ENCODE peak calls at places on chromosomes 1 and 21, in eight cellular contexts. N is astrocyte of the spinal cord, F is fibroblast of pulmonary artery, M is heart right ventricle, W is Peyer's patch, P is tibial artery, X is lower leg skin, Q is PC-3. Y is an unnamed sample.

GRCh38 chr1:156664046-156664948 is 12.9 kb downstream of the NES start:
- DNase-seq in P (no peak), Q (no peak), X (no peak), M (no peak), W (no peak), N (no peak), F (no peak), Y (no peak)

GRCh38 chr1:93588206-93588605 is 93.4 kb downstream of the BCAR3 start:
- DNase-seq in F (peak), N (peak), M (no peak), W (no peak), X (no peak), Q (no peak), P (no peak), Y (no peak)

GRCh38 chr1:195754874-195755273 is 853.4 kb downstream of the KCNT2 start:
- DNase-seq in P (no peak), M (no peak), X (no peak), F (peak), N (peak), Q (no peak), W (no peak), Y (no peak)

GRCh38 chr1:48439380-48439779 is 32.6 kb downstream of the SPATA6 start:
- DNase-seq in F (no peak), P (no peak), Q (no peak), N (no peak), X (no peak), W (no peak), M (no peak), Y (no peak)

GRCh38 chr1:66556161-66556611 is 22.2 kb downstream of the SGIP1 start:
- DNase-seq in W (no peak), N (no peak), X (no peak), P (no peak), F (no peak), Q (no peak), M (no peak), Y (no peak)

GRCh38 chr1:230292739-230293720 is 133.1 kb downstream of the PGBD5 start:
- DNase-seq in F (no peak), P (peak), W (no peak), X (no peak), Q (no peak), N (no peak), M (no peak), Y (no peak)

GRCh38 chr1:164630626-164631396 is 71.8 kb downstream of the PBX1 start:
- DNase-seq in F (no peak), M (no peak), X (no peak), P (no peak), N (no peak), W (no peak), Q (no peak), Y (no peak)

GRCh38 chr1:47578862-47579419 is 141.1 kb downstream of the FOXD2 start:
- DNase-seq in F (no peak), Q (no peak), N (no peak), M (no peak), W (peak), P (peak), X (peak), Y (no peak)

GRCh38 chr1:248822148-248823032 is 3.3 kb downstream of the SH3BP5L start:
- DNase-seq in F (no peak), Q (peak), W (no peak), P (peak), N (no peak), X (peak), M (no peak), Y (peak)

GRCh38 chr21:41559658-41560599 is 52.0 kb upstream of the TMPRSS2 start:
- DNase-seq in N (peak), X (no peak), W (no peak), M (no peak), P (no peak), F (peak), Q (no peak), Y (no peak)

GRCh38 chr1:240271081-240271480 is 179.4 kb downstream of the FMN2 start:
- DNase-seq in W (no peak), N (no peak), P (no peak), M (no peak), F (no peak), X (no peak), Q (no peak), Y (no peak)

GRCh38 chr1:87787551-87787950 is 458.9 kb downstream of the LMO4 start:
- DNase-seq in F (no peak), W (no peak), M (no peak), Q (peak), X (no peak), N (peak), P (no peak), Y (no peak)

GRCh38 chr1:229064320-229064908 is 206.5 kb upstream of the RAB4A start:
- DNase-seq in X (no peak), N (no peak), W (no peak), F (peak), M (no peak), Q (peak), P (no peak), Y (no peak)

GRCh38 chr1:9340172-9340854 is 47.6 kb downstream of the SPSB1 start:
- DNase-seq in F (no peak), P (no peak), Q (no peak), X (no peak), N (peak), W (no peak), M (no peak), Y (no peak)

GRCh38 chr1:6130036-6130435 is 50.1 kb downstream of the CHD5 start:
- DNase-seq in N (no peak), X (no peak), Q (no peak), P (no peak), F (no peak), W (peak), M (peak), Y (no peak)

GRCh38 chr1:69315823-69316222 is 251.9 kb upstream of the LRRC7 start:
- DNase-seq in F (no peak), P (no peak), W (no peak), Q (no peak), M (no peak), X (no peak), N (no peak), Y (no peak)

GRCh38 chr21:27580276-27580675 is 613.4 kb upstream of the ADAMTS5 start:
- DNase-seq in X (no peak), P (no peak), M (no peak), F (peak), W (no peak), N (peak), Q (peak), Y (no peak)

GRCh38 chr1:31587720-31588423 is 11.6 kb downstream of the TINAGL1 start:
- DNase-seq in F (peak), X (peak), N (no peak), W (peak), M (peak), P (peak), Q (peak), Y (peak)

GRCh38 chr21:45486443-45487160 is 55.6 kb downstream of the SLC19A1 start:
- DNase-seq in F (no peak), X (no peak), N (no peak), P (no peak), W (no peak), Q (no peak), M (peak), Y (no peak)

GRCh38 chr1:229980009-229980408 is 87.0 kb upstream of the GALNT2 start:
- DNase-seq in P (no peak), W (no peak), F (peak), N (peak), X (no peak), Q (peak), M (no peak), Y (no peak)

GRCh38 chr1:10070206-10070605 is 37.4 kb downstream of the UBE4B start:
- DNase-seq in W (no peak), F (no peak), M (no peak), X (peak), P (no peak), N (no peak), Q (no peak), Y (no peak)

GRCh38 chr1:113905435-113905861 is 322 bp downstream of the DCLRE1B start:
- DNase-seq in X (no peak), W (no peak), M (no peak), F (no peak), P (no peak), Q (peak), N (no peak), Y (no peak)

GRCh38 chr1:157992031-157992568 is 1.3 kb upstream of the KIRREL1 start:
- DNase-seq in X (peak), W (peak), P (peak), F (peak), Q (peak), M (peak), N (peak), Y (peak)

GRCh38 chr1:55141295-55141893 is 73.8 kb downstream of the USP24 start:
- DNase-seq in N (no peak), M (no peak), X (no peak), Q (no peak), P (no peak), F (no peak), W (no peak), Y (no peak)

GRCh38 chr21:42568834-42569731 is 55.4 kb downstream of the SLC37A1 start:
- DNase-seq in F (no peak), Q (no peak), M (no peak), P (peak), X (peak), W (peak), N (no peak), Y (peak)

GRCh38 chr1:189180057-189180456 is 1297.6 kb downstream of the BRINP3 start:
- DNase-seq in F (peak), Q (no peak), W (no peak), N (no peak), M (no peak), P (no peak), X (no peak), Y (no peak)

DNA sequence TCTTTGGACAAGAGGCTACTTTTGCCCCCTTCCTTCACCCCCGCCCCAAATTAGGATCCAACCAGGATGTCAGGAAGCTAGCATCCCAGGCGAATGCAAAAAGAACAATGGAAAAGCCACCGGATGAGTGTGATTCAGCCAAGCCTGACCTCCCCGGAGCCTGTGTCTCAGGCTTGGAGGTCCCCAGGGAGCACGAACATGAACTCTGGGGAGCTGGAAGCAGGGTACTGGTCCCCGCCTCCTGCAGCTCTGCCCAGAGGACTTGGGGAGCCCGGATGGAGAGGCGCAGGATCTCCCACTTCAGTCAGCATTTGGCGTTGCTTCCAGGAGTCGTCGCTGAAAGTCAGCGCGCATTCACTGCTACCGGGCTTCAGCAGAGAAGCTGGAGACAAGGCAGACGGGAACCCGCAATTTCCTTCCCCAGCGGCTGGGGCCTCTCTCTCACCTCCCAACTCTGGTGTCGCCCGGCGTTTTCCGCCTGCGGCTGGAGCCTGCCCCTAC is 1.8 kb upstream of the TBX15 start:
- DNase-seq in M (no peak), W (no peak), F (peak), N (peak), P (peak), Q (no peak), X (peak), Y (no peak)
- H3K4me3 ChIP-seq in M (no peak), W (no peak), F (no peak), N (no peak), P (peak), Q (no peak), X (no peak), Y (no peak)

GRCh38 chr1:8004803-8005573 is 21.1 kb downstream of the ERRFI1 start:
- DNase-seq in P (peak), Q (peak), N (peak), W (peak), F (peak), X (peak), M (peak), Y (no peak)
- H3K4me3 ChIP-seq in P (no peak), Q (no peak), N (no peak), W (no peak), F (no peak), X (no peak), M (no peak), Y (no peak)

DNA sequence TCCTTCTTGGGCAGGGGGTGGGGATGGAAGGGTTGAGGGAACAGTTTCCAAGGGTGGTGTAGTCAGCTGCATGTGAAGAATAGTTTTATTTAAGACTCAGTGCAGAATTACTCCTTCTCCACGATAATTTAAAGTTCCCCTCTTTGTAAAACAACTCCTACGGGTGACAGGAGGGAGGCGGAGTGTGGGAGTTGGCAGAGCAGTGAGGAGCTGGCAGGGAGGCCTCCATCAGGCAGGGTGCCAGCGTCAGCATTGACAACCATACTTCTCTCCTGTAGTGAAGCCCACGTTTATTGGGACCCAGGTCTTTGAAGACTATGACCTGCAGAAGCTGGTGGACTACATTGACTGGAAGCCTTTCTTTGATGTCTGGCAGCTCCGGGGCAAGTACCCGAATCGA is 93.8 kb downstream of the MTR start:
- DNase-seq in M (peak), F (peak), X (no peak), W (no peak), Q (no peak), P (peak), N (no peak), Y (no peak)
- H3K4me3 ChIP-seq in M (no peak), F (no peak), X (no peak), W (no peak), Q (no peak), P (no peak), N (no peak), Y (no peak)

GRCh38 chr1:75501565-75501964 is 109.3 kb downstream of the SLC44A5 start:
- DNase-seq in M (no peak), F (no peak), N (no peak), X (no peak), Q (no peak), W (no peak), P (no peak), Y (no peak)
- H3K4me3 ChIP-seq in M (no peak), F (no peak), N (no peak), X (no peak), Q (no peak), W (no peak), P (no peak), Y (no peak)

DNA sequence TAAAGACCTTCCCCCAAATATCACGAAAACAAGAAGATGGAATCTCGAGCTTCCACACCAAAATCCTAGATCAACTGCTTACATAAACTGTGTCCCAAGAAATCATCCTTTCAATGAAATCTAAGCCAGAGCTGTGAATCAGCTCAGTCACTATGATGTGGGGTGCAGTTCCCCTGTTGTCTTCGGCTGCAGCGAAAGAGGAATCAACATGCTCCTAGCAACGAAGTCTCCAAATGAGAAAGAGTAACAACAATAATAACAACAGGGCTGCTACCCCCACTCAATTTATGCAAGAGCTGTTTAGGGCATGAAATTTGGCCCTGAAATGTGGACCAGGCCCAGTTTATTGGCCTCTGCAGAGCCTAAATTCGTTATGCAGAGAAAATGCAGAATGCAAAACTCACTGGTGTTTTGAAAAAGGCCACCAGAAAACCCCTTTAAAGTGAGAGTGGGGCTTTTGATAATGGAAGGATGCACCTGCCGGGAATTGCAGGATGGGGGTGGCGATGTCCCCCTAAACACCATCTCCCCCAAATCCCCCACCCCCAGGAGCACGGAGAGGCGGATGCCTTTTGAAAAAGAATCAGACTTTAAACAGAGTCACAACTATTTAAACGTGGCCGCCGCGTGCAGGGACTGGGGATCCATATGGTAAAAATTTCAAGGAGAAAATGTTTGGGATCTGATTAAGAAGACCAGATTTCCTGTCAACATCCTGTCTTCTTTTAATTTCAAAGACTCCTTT is 2.0 kb downstream of the RUNX3 start:
- DNase-seq in N (peak), F (no peak), P (no peak), Q (no peak), X (no peak), W (no peak), M (no peak), Y (no peak)
- H3K4me3 ChIP-seq in N (no peak), F (no peak), P (peak), Q (peak), X (no peak), W (peak), M (peak), Y (peak)